ENCODE peak calls at places on chromosome 16, in six cellular contexts. One of them, this sample, is unnamed.
A peak's percentile ranks its signal among the peaks of the same experiment; 100 is the strongest.

GRCh38 chr16:48605518-48606110 is 4.4 kb downstream of the N4BP1 start:
- DNase-seq in GM12865: peak; percentile 21
- DNase-seq in fibroblast of pulmonary artery: peak; percentile 30
- DNase-seq in colonic mucosa: no peak
- DNase-seq in endodermal cell: no peak
- DNase-seq in uterus: no peak
- DNase-seq in this sample: peak; percentile 53

GRCh38 chr16:88816736-88817535 is 5.2 kb upstream of the APRT start:
- DNase-seq in GM12865: no peak
- DNase-seq in fibroblast of pulmonary artery: no peak
- DNase-seq in colonic mucosa: no peak
- DNase-seq in endodermal cell: no peak
- DNase-seq in uterus: no peak
- DNase-seq in this sample: no peak

GRCh38 chr16:52283018-52283417 is 263.9 kb downstream of the TOX3 start:
- DNase-seq in GM12865: no peak
- DNase-seq in fibroblast of pulmonary artery: peak; percentile 42
- DNase-seq in colonic mucosa: no peak
- DNase-seq in endodermal cell: no peak
- DNase-seq in uterus: no peak
- DNase-seq in this sample: no peak

GRCh38 chr16:27033281-27033680 is 33.4 kb upstream of the C16orf82 start:
- DNase-seq in GM12865: no peak
- DNase-seq in fibroblast of pulmonary artery: no peak
- DNase-seq in colonic mucosa: no peak
- DNase-seq in endodermal cell: no peak
- DNase-seq in uterus: no peak
- DNase-seq in this sample: no peak

GRCh38 chr16:23753908-23754593 is 775 bp upstream of the CHP2 start:
- DNase-seq in GM12865: no peak
- DNase-seq in fibroblast of pulmonary artery: no peak
- DNase-seq in colonic mucosa: no peak
- DNase-seq in endodermal cell: peak; percentile 70
- DNase-seq in uterus: no peak
- DNase-seq in this sample: no peak

GRCh38 chr16:49332589-49333267 is 40.9 kb upstream of the C16orf78 start:
- DNase-seq in GM12865: no peak
- DNase-seq in fibroblast of pulmonary artery: no peak
- DNase-seq in colonic mucosa: no peak
- DNase-seq in endodermal cell: no peak
- DNase-seq in uterus: no peak
- DNase-seq in this sample: no peak

GRCh38 chr16:72501739-72502653 is 330.0 kb upstream of the PMFBP1 start:
- DNase-seq in GM12865: peak; percentile 80
- DNase-seq in fibroblast of pulmonary artery: peak; percentile 90
- DNase-seq in colonic mucosa: peak; percentile 54
- DNase-seq in endodermal cell: peak; percentile 87
- DNase-seq in uterus: no peak
- DNase-seq in this sample: peak; percentile 71

GRCh38 chr16:28064150-28064549 is 636 bp upstream of the GSG1L start:
- DNase-seq in GM12865: no peak
- DNase-seq in fibroblast of pulmonary artery: no peak
- DNase-seq in colonic mucosa: no peak
- DNase-seq in endodermal cell: no peak
- DNase-seq in uterus: no peak
- DNase-seq in this sample: no peak

GRCh38 chr16:9033125-9033830 is 58.2 kb upstream of the HAPSTR1 start:
- DNase-seq in GM12865: peak; percentile 53
- DNase-seq in fibroblast of pulmonary artery: peak; percentile 78
- DNase-seq in colonic mucosa: peak; percentile 69
- DNase-seq in endodermal cell: peak; percentile 89
- DNase-seq in uterus: peak; percentile 29
- DNase-seq in this sample: peak; percentile 83
- TF ChIP-seq CTCF in GM12865: peak; percentile 49
- TF ChIP-seq CTCF in fibroblast of pulmonary artery: peak; percentile 71
- TF ChIP-seq CTCF in colonic mucosa: peak; percentile 23
- TF ChIP-seq CTCF in endodermal cell: peak; percentile 85
- TF ChIP-seq CTCF in uterus: no peak
- TF ChIP-seq CTCF in this sample: peak; percentile 35

GRCh38 chr16:318628-319027 is 33.9 kb downstream of the AXIN1 start:
- DNase-seq in GM12865: no peak
- DNase-seq in fibroblast of pulmonary artery: no peak
- DNase-seq in colonic mucosa: no peak
- DNase-seq in endodermal cell: peak; percentile 93
- DNase-seq in uterus: no peak
- DNase-seq in this sample: no peak
- TF ChIP-seq CTCF in GM12865: no peak
- TF ChIP-seq CTCF in fibroblast of pulmonary artery: no peak
- TF ChIP-seq CTCF in colonic mucosa: no peak
- TF ChIP-seq CTCF in endodermal cell: peak; percentile 83
- TF ChIP-seq CTCF in uterus: no peak
- TF ChIP-seq CTCF in this sample: no peak

GRCh38 chr16:66026211-66026610 is 340.3 kb upstream of the CDH5 start:
- DNase-seq in GM12865: no peak
- DNase-seq in fibroblast of pulmonary artery: peak; percentile 32
- DNase-seq in colonic mucosa: no peak
- DNase-seq in endodermal cell: peak; percentile 72
- DNase-seq in uterus: no peak
- DNase-seq in this sample: peak; percentile 51
- TF ChIP-seq CTCF in GM12865: peak; percentile 17
- TF ChIP-seq CTCF in fibroblast of pulmonary artery: peak; percentile 49
- TF ChIP-seq CTCF in colonic mucosa: no peak
- TF ChIP-seq CTCF in endodermal cell: peak; percentile 73
- TF ChIP-seq CTCF in uterus: no peak
- TF ChIP-seq CTCF in this sample: no peak

DNA sequence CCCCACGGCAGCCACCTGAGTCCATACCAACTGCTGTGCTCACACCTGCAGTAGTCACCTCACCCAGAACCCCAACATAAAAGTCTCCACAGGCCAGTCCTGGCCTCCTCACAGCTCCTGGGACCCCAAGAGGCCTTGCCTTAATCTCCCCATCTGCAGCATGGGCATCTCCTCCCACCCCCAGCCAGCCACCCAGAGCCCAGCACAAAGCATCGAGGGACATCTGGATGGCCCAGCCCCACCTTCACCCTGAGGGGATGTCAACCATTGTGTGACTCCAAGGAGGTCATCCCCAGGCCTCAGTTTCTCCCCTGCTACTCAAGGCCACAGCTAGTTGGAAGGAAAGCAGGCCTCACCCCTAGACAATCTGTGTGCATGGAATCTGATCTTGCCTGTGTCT is 1775.3 kb downstream of the TP53TG3F start:
- DNase-seq in GM12865: no peak
- DNase-seq in fibroblast of pulmonary artery: no peak
- DNase-seq in colonic mucosa: no peak
- DNase-seq in endodermal cell: no peak
- DNase-seq in uterus: no peak
- DNase-seq in this sample: no peak
- TF ChIP-seq CTCF in GM12865: no peak
- TF ChIP-seq CTCF in fibroblast of pulmonary artery: no peak
- TF ChIP-seq CTCF in colonic mucosa: no peak
- TF ChIP-seq CTCF in endodermal cell: no peak
- TF ChIP-seq CTCF in uterus: no peak
- TF ChIP-seq CTCF in this sample: no peak

DNA sequence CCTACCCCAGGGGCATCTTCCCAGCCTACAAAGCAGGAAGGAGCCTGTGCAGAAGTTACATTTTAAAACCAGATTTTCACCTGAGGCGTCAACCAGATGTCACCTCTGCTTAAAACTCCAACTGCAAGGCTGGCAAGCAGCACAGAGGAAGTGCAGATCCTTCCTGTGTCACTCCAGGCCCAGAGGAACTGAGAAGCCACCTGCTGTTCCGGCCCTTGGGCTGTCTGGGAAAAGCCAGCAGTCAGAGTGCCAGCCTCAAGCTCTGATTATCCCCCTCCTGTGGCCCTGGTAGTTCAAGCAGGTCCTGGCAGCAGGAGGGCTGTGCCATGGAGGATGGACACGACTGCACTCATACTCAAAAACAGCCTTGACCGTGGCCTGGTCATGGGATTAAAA is 10.2 kb downstream of the POLR2C start:
- DNase-seq in GM12865: no peak
- DNase-seq in fibroblast of pulmonary artery: no peak
- DNase-seq in colonic mucosa: no peak
- DNase-seq in endodermal cell: peak; percentile 82
- DNase-seq in uterus: no peak
- DNase-seq in this sample: no peak
- TF ChIP-seq CTCF in GM12865: no peak
- TF ChIP-seq CTCF in fibroblast of pulmonary artery: no peak
- TF ChIP-seq CTCF in colonic mucosa: no peak
- TF ChIP-seq CTCF in endodermal cell: peak; percentile 29
- TF ChIP-seq CTCF in uterus: no peak
- TF ChIP-seq CTCF in this sample: no peak

GRCh38 chr16:16871196-16871595 is 492.3 kb downstream of the NPIPA7 start:
- DNase-seq in GM12865: no peak
- DNase-seq in fibroblast of pulmonary artery: no peak
- DNase-seq in colonic mucosa: no peak
- DNase-seq in endodermal cell: peak; percentile 71
- DNase-seq in uterus: no peak
- DNase-seq in this sample: no peak
- TF ChIP-seq CTCF in GM12865: no peak
- TF ChIP-seq CTCF in fibroblast of pulmonary artery: no peak
- TF ChIP-seq CTCF in colonic mucosa: no peak
- TF ChIP-seq CTCF in endodermal cell: peak; percentile 65
- TF ChIP-seq CTCF in uterus: no peak
- TF ChIP-seq CTCF in this sample: no peak

GRCh38 chr16:15891508-15891907 is 3.1 kb upstream of the CEP20 start:
- DNase-seq in GM12865: no peak
- DNase-seq in fibroblast of pulmonary artery: no peak
- DNase-seq in colonic mucosa: no peak
- DNase-seq in endodermal cell: no peak
- DNase-seq in uterus: no peak
- DNase-seq in this sample: no peak

GRCh38 chr16:15887283-15887682 is 1.1 kb downstream of the CEP20 start:
- DNase-seq in GM12865: no peak
- DNase-seq in fibroblast of pulmonary artery: no peak
- DNase-seq in colonic mucosa: no peak
- DNase-seq in endodermal cell: no peak
- DNase-seq in uterus: no peak
- DNase-seq in this sample: no peak

GRCh38 chr16:15886078-15886477 is 2.3 kb downstream of the CEP20 start:
- DNase-seq in GM12865: no peak
- DNase-seq in fibroblast of pulmonary artery: no peak
- DNase-seq in colonic mucosa: no peak
- DNase-seq in endodermal cell: no peak
- DNase-seq in uterus: no peak
- DNase-seq in this sample: no peak

GRCh38 chr16:15885560-15886001 is 2.8 kb downstream of the CEP20 start:
- DNase-seq in GM12865: no peak
- DNase-seq in fibroblast of pulmonary artery: peak; percentile 44
- DNase-seq in colonic mucosa: no peak
- DNase-seq in endodermal cell: no peak
- DNase-seq in uterus: no peak
- DNase-seq in this sample: no peak

DNA sequence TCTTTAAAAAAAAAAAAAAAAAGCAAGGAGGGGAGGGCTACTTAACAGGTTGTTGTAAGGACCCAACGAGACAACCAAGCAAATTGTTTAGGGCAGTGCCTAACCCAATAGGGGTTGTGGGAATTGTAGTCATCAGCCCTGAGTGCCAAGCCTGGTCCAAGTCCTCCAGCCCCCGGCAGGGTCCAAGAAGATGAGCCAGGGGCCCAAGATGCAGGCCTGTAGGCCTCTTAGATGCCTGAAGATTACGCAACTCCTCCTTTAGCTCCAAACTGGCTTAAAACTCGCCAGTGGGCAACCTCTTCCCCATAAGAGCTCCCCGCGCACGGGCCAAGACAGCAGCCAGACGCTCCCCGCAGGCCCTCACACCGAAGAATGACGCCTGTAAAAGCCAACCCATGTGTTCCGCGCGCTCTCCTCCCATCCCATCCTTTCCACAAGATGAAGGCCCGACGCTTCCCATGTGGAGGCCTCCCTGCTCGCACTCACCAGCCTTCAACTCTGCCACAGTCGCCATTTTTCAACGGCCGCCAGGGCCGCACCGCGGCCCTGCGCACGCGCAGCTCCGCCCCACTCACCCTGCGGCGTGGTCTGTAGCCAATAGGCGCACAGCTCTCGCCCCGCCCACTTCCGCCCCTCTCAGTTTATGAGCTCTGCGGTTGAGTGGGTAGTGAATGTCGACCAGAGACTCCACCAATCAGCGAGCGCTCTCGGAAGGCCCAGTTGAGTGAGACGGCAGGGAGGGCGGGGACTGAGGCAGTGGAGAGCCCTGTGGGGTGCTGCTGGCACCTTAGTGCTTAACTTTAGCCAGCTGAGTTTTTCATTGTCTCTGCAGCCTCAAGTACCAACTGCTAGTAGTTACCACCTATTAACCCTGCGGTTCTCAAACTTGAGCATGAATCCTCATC is at the start of gene CEP20:
- DNase-seq in GM12865: peak; percentile 100
- DNase-seq in fibroblast of pulmonary artery: peak; percentile 99
- DNase-seq in colonic mucosa: peak; percentile 100
- DNase-seq in endodermal cell: peak; percentile 100
- DNase-seq in uterus: peak; percentile 100
- DNase-seq in this sample: peak; percentile 99
- TF ChIP-seq CTCF in GM12865: no peak
- TF ChIP-seq CTCF in fibroblast of pulmonary artery: no peak
- TF ChIP-seq CTCF in colonic mucosa: no peak
- TF ChIP-seq CTCF in endodermal cell: peak; percentile 39
- TF ChIP-seq CTCF in uterus: peak; percentile 17
- TF ChIP-seq CTCF in this sample: no peak

This sample was measured in MCF 10A.